ENCODE peak calls at places on chromosome 6, in five cellular contexts. J is HCT116, H is H7, Y is left lung, W is heart left ventricle. D is an unnamed sample. For H3K36me3, the result is how much of the 10 kb centered on the place peaks cover.

GRCh38 chr6:44285552-44286284 is 15.5 kb downstream of the TMEM151B start:
- DNase-seq in J (no peak), H (peak), Y (no peak), W (no peak), D (no peak)

GRCh38 chr6:130903602-130904001 is 76.4 kb downstream of the SMLR1 start:
- DNase-seq in J (no peak), H (no peak), Y (no peak), W (no peak), D (no peak)

GRCh38 chr6:46876126-46876525 is 45.6 kb downstream of the ADGRF5 start:
- DNase-seq in J (peak), H (peak), Y (no peak), W (peak), D (peak)

GRCh38 chr6:144488590-144488989 is 203.5 kb downstream of the UTRN start:
- DNase-seq in J (no peak), H (no peak), Y (no peak), W (no peak), D (no peak)

GRCh38 chr6:137283940-137284910 is 65.0 kb upstream of the IFNGR1 start:
- DNase-seq in J (no peak), H (no peak), Y (no peak), W (no peak), D (no peak)

GRCh38 chr6:26087284-26088115 is at the start of gene HFE:
- DNase-seq in J (no peak), H (peak), Y (peak), W (peak), D (peak)

GRCh38 chr6:12911387-12911960 is 194.9 kb downstream of the PHACTR1 start:
- DNase-seq in J (no peak), H (peak), Y (no peak), W (no peak), D (no peak)

GRCh38 chr6:120826253-120826652 is 508.0 kb downstream of the TBC1D32 start:
- DNase-seq in J (peak), H (peak), Y (no peak), W (no peak), D (no peak)

GRCh38 chr6:5999688-6000608 is 6.8 kb downstream of the NRN1 start:
- DNase-seq in J (no peak), H (peak), Y (no peak), W (no peak), D (no peak)

GRCh38 chr6:3865463-3865862 is 16.3 kb downstream of the FAM50B start:
- DNase-seq in J (no peak), H (no peak), Y (no peak), W (no peak), D (no peak)

GRCh38 chr6:15796844-15797243 is 134.0 kb upstream of the DTNBP1 start:
- DNase-seq in J (no peak), H (no peak), Y (no peak), W (no peak), D (no peak)

GRCh38 chr6:166904101-166904746 is 52.1 kb downstream of the RNASET2 start:
- DNase-seq in J (no peak), H (peak), Y (no peak), W (no peak), D (no peak)

GRCh38 chr6:113903666-113904330 is 46.7 kb downstream of the MARCKS start:
- DNase-seq in J (no peak), H (no peak), Y (peak), W (peak), D (no peak)

GRCh38 chr6:123997223-123997622 is 193.6 kb downstream of the NKAIN2 start:
- DNase-seq in J (no peak), H (no peak), Y (no peak), W (no peak), D (no peak)

GRCh38 chr6:151388997-151389639 is 2.2 kb downstream of the ZBTB2 start:
- DNase-seq in J (no peak), H (no peak), Y (no peak), W (no peak), D (no peak)

GRCh38 chr6:3414704-3415453 is 42.0 kb downstream of the SLC22A23 start:
- DNase-seq in J (no peak), H (peak), Y (peak), W (no peak), D (no peak)

GRCh38 chr6:15329154-15329781 is 83.4 kb downstream of the JARID2 start:
- DNase-seq in J (no peak), H (no peak), Y (no peak), W (peak), D (no peak)

GRCh38 chr6:115983998-115984397 is 76.7 kb downstream of the FRK start:
- DNase-seq in J (no peak), H (no peak), Y (no peak), W (no peak), D (no peak)

GRCh38 chr6:82616386-82617028 is 252.9 kb downstream of the TPBG start:
- DNase-seq in J (no peak), H (no peak), Y (no peak), W (no peak), D (no peak)

GRCh38 chr6:83176256-83176655 is 16.8 kb downstream of the PGM3 start:
- DNase-seq in J (no peak), H (no peak), Y (no peak), W (no peak), D (no peak)

GRCh38 chr6:127343753-127344659 is 597 bp upstream of the ECHDC1 start:
- DNase-seq in J (no peak), H (peak), Y (no peak), W (no peak), D (no peak)

GRCh38 chr6:133698272-133698671 is 190.6 kb upstream of the TCF21 start:
- DNase-seq in J (no peak), H (no peak), Y (no peak), W (no peak), D (no peak)

GRCh38 chr6:80280258-80281010 is 174.0 kb downstream of the BCKDHB start:
- DNase-seq in J (no peak), H (no peak), Y (no peak), W (no peak), D (no peak)

GRCh38 chr6:71537717-71538116 is 249.1 kb downstream of the OGFRL1 start:
- DNase-seq in J (no peak), H (no peak), Y (no peak), W (no peak), D (no peak)

GRCh38 chr6:85404497-85405174 is 45.2 kb upstream of the NT5E start:
- DNase-seq in J (peak), H (no peak), Y (peak), W (no peak), D (peak)

GRCh38 chr6:25267662-25268061 is 11.5 kb upstream of the CARMIL1 start:
- DNase-seq in J (no peak), H (no peak), Y (no peak), W (no peak), D (no peak)

GRCh38 chr6:161379828-161380598 is 106.2 kb upstream of the AGPAT4 start:
- DNase-seq in J (no peak), H (no peak), Y (no peak), W (no peak), D (no peak)

GRCh38 chr6:47478233-47479155 is 905 bp downstream of the CD2AP start:
- DNase-seq in J (no peak), H (peak), Y (no peak), W (no peak), D (peak)

GRCh38 chr6:105484238-105485161 is 81.6 kb upstream of the PREP start:
- DNase-seq in J (peak), H (peak), Y (no peak), W (no peak), D (no peak)

GRCh38 chr6:170011233-170012142 is 260.1 kb downstream of the ERMARD start:
- DNase-seq in J (no peak), H (no peak), Y (no peak), W (peak), D (peak)

GRCh38 chr6:34529665-34530327 is 26.3 kb downstream of the SPDEF start:
- DNase-seq in J (no peak), H (no peak), Y (no peak), W (peak), D (peak)

GRCh38 chr6:37359034-37359433 is 5.3 kb downstream of the RNF8 start:
- DNase-seq in J (no peak), H (no peak), Y (no peak), W (no peak), D (no peak)
- H3K36me3 ChIP-seq in J (under half), H (under half), Y (under half), W (under half), D (under half)

DNA sequence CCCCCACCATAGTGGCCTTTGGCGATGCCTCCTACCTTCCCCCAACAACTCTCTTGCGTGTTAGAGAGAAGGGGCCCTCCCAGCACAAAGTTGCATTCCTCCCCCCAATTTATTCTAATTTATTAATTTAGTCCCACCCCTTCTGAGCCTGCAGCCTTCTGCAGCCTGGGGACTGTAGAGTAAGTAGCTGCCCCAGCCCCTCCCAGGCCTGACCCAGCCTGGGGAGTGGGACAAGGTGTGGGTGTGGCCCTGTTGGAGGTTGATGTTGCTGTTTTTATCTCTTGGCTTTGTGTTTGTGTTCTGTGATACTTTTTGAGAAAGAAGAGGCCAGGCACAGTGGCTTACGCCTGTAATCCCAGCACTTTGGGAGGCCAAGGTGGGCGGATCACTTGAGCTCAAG is 49.4 kb downstream of the ORC3 start:
- DNase-seq in J (no peak), H (no peak), Y (no peak), W (no peak), D (no peak)
- H3K36me3 ChIP-seq in J (under half), H (under half), Y (under half), W (under half), D (under half)

DNA sequence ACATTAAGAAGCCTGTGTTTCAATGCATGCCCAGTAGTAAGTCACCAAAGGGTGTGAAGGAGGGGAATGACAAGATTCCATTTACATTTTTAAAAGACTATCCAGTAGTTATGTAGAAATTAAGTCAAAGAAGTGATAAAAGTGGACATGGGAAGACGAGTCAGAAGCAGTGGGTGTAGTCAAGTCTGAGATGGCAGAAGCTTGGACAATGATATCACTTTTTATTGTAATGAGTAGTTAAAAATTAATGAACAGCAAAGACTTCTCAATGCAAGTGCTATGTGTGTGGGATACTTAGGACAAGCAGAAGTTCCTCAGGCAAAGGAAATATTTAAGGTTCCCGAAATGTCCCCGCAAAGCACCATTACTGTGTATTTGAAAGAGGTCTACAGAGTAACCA is 156.0 kb downstream of the DST start:
- DNase-seq in J (no peak), H (no peak), Y (no peak), W (no peak), D (no peak)
- H3K36me3 ChIP-seq in J (under half), H (under half), Y (under half), W (half or more), D (under half)

DNA sequence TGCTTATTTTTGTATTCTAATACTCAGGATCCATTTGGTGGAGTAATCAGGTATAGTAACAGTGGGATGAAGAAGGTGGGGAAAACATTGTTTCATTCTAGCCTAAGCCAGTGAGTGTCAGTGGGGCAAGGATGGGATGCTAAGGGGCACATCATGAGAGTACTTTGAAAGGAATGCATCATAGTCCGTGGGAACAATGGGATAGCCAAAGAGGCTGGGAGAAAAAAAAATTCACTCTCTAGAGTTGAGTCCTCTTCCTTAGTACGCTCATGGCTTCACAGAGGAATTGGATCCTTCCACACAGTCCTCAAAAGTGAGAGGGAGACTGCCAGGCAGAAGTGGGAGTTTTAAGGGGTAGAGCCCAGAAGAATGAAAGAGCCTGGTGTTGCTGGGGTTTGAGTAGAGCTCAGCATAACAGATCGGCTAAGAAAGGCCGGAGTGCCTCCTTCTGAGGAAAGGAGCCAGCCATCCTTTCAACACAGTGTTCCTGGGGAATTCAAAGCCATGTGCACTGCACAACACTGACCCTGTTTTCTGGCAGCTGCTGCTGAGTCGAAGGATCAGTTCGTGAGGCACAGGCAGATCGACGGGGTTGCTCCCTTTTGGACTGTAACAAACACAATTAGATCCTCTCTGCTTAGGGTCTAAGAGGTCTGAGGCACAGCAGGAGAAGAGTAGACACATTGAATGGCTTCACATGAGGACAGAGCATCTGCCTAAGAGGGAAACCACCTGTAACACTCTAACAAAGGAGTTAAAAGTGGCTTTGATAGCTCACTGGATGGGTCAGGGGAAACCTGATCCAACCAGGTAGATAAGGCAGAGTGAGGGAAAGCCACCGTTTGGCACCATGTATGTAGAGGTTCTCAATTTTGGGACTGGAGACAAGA is 61.2 kb downstream of the ELOVL5 start:
- DNase-seq in J (no peak), H (peak), Y (no peak), W (no peak), D (no peak)
- H3K36me3 ChIP-seq in J (under half), H (under half), Y (under half), W (under half), D (under half)

GRCh38 chr6:401239-401993 is 9.9 kb downstream of the IRF4 start:
- DNase-seq in J (no peak), H (no peak), Y (no peak), W (no peak), D (no peak)
- H3K36me3 ChIP-seq in J (under half), H (under half), Y (under half), W (under half), D (under half)

D was measured in right lobe of liver.